ENCODE peak calls at places on chromosomes 1 and 21, in eight cellular contexts. I, T, E, M, Y, F, R and S are unnamed samples.

GRCh38 chr1:175873290-175873689 is 129.9 kb upstream of the TNR start:
- ATAC-seq in I (no peak), T (no peak), E (no peak), M (no peak), Y (no peak), F (no peak), R (no peak), S (no peak)

GRCh38 chr1:74856174-74856573 is 123.2 kb downstream of the TYW3 start:
- ATAC-seq in I (no peak), T (no peak), E (no peak), M (no peak), Y (no peak), F (no peak), R (no peak), S (no peak)

GRCh38 chr1:183585038-183585437 is 5.2 kb downstream of the NCF2 start:
- ATAC-seq in I (no peak), T (no peak), E (no peak), M (no peak), Y (peak), F (no peak), R (no peak), S (peak)

GRCh38 chr21:29025328-29025713 is 853 bp downstream of the USP16 start:
- ATAC-seq in I (no peak), T (peak), E (no peak), M (no peak), Y (peak), F (no peak), R (no peak), S (peak)

GRCh38 chr1:205739348-205740160 is 10.4 kb downstream of the NUCKS1 start:
- ATAC-seq in I (no peak), T (no peak), E (no peak), M (peak), Y (no peak), F (no peak), R (no peak), S (no peak)

GRCh38 chr1:2190491-2190976 is 4.0 kb downstream of the FAAP20 start:
- ATAC-seq in I (no peak), T (no peak), E (no peak), M (no peak), Y (no peak), F (no peak), R (peak), S (no peak)

GRCh38 chr1:19067187-19067911 is 110.9 kb upstream of the IFFO2 start:
- ATAC-seq in I (no peak), T (no peak), E (no peak), M (peak), Y (no peak), F (no peak), R (no peak), S (peak)

GRCh38 chr1:154964359-154964758 is 2.8 kb upstream of the PYGO2 start:
- ATAC-seq in I (no peak), T (no peak), E (no peak), M (no peak), Y (no peak), F (no peak), R (no peak), S (no peak)

GRCh38 chr1:111274653-111275052 is 16.0 kb upstream of the CHIA start:
- ATAC-seq in I (no peak), T (peak), E (peak), M (no peak), Y (peak), F (no peak), R (peak), S (no peak)